ENCODE peak calls at places on chromosome 11, in nine cellular contexts. Y, K, R, V, Z, C, W, D and X are unnamed samples.
A peak's percentile ranks its signal among the peaks of the same experiment; 100 is the strongest.

GRCh38 chr11:16393335-16393734 is 37.0 kb upstream of the SOX6 start:
- DNase-seq in Y (no peak), K (no peak), R (no peak), V (no peak), Z (no peak), C (no peak), W (no peak), D (no peak), X (no peak)

GRCh38 chr11:23679041-23679440 is 817.8 kb upstream of the LUZP2 start:
- DNase-seq in Y (no peak), K (no peak), R (no peak), V (no peak), Z (no peak), C (no peak), W (no peak), D (no peak), X (no peak)

GRCh38 chr11:125401746-125402145 is 94.3 kb downstream of the FEZ1 start:
- DNase-seq in Y (no peak), K (peak; percentile 65), R (peak; percentile 38), V (no peak), Z (no peak), C (peak; percentile 16), W (no peak), D (no peak), X (no peak)

GRCh38 chr11:34464591-34465036 is 25.9 kb downstream of the CAT start:
- DNase-seq in Y (peak; percentile 11), K (peak; percentile 18), R (no peak), V (no peak), Z (no peak), C (no peak), W (no peak), D (no peak), X (no peak)

GRCh38 chr11:113831314-113831713 is 44.1 kb downstream of the USP28 start:
- DNase-seq in Y (no peak), K (no peak), R (no peak), V (no peak), Z (no peak), C (no peak), W (peak; percentile 53), D (no peak), X (no peak)

GRCh38 chr11:63713776-63714175 is 32.5 kb downstream of the RTN3 start:
- DNase-seq in Y (no peak), K (no peak), R (no peak), V (no peak), Z (no peak), C (no peak), W (no peak), D (no peak), X (no peak)

GRCh38 chr11:86673055-86673843 is 833 bp upstream of the ME3 start:
- DNase-seq in Y (no peak), K (no peak), R (no peak), V (no peak), Z (no peak), C (no peak), W (no peak), D (no peak), X (no peak)

GRCh38 chr11:1667906-1668305 is 29.1 kb upstream of the KRTAP5-6 start:
- DNase-seq in Y (no peak), K (no peak), R (peak; percentile 37), V (no peak), Z (no peak), C (no peak), W (no peak), D (no peak), X (no peak)

GRCh38 chr11:83061883-83062282 is 9.8 kb downstream of the RAB30 start:
- DNase-seq in Y (no peak), K (no peak), R (no peak), V (no peak), Z (no peak), C (no peak), W (peak; percentile 92), D (no peak), X (no peak)

GRCh38 chr11:116807601-116808261 is 15.4 kb downstream of the APOA4 start:
- DNase-seq in Y (no peak), K (no peak), R (no peak), V (no peak), Z (no peak), C (no peak), W (no peak), D (no peak), X (no peak)

GRCh38 chr11:95680169-95680929 is 109.2 kb downstream of the FAM76B start:
- DNase-seq in Y (peak; percentile 92), K (peak; percentile 79), R (no peak), V (peak; percentile 12), Z (peak; percentile 69), C (peak; percentile 71), W (peak; percentile 57), D (no peak), X (no peak)

GRCh38 chr11:40713083-40713482 is 746.4 kb downstream of the LRRC4C start:
- DNase-seq in Y (no peak), K (no peak), R (no peak), V (no peak), Z (no peak), C (no peak), W (no peak), D (no peak), X (no peak)

GRCh38 chr11:1301220-1302000 is 8.0 kb downstream of the TOLLIP start:
- DNase-seq in Y (no peak), K (no peak), R (no peak), V (no peak), Z (no peak), C (no peak), W (no peak), D (no peak), X (no peak)

GRCh38 chr11:67302571-67303131 is 679 bp upstream of the SSH3 start:
- DNase-seq in Y (no peak), K (peak; percentile 59), R (peak; percentile 39), V (no peak), Z (peak; percentile 19), C (peak; percentile 64), W (no peak), D (peak; percentile 69), X (no peak)

GRCh38 chr11:67303132-67303988 is at the start of gene SSH3:
- DNase-seq in Y (peak; percentile 33), K (peak; percentile 57), R (peak; percentile 80), V (no peak), Z (no peak), C (peak; percentile 65), W (no peak), D (peak; percentile 90), X (no peak)

GRCh38 chr11:67306769-67307544 is 3.6 kb downstream of the SSH3 start:
- DNase-seq in Y (no peak), K (no peak), R (no peak), V (no peak), Z (no peak), C (no peak), W (no peak), D (peak; percentile 5), X (no peak)

GRCh38 chr11:67303989-67304411 is 670 bp downstream of the SSH3 start:
- DNase-seq in Y (no peak), K (peak; percentile 17), R (peak; percentile 49), V (no peak), Z (no peak), C (no peak), W (no peak), D (peak; percentile 55), X (peak; percentile 27)

GRCh38 chr11:67304511-67305113 is 1.3 kb downstream of the SSH3 start:
- DNase-seq in Y (no peak), K (no peak), R (no peak), V (no peak), Z (no peak), C (no peak), W (no peak), D (peak; percentile 9), X (no peak)
- H3K4me3 ChIP-seq in Y (peak overlapping the region; percentile 72), K (peak overlapping the region; percentile 77), R (peak overlapping the region; percentile 73), V (peak overlapping the region; percentile 64), Z (peak overlapping the region; percentile 77), C (peak overlapping the region; percentile 90), W (no peak overlapping the region), D (peak overlapping the region; percentile 94), X (no peak overlapping the region)

GRCh38 chr11:4699697-4700435 is 2.2 kb upstream of the OR51E2 start:
- DNase-seq in Y (no peak), K (no peak), R (no peak), V (no peak), Z (no peak), C (no peak), W (peak; percentile 74), D (no peak), X (no peak)

GRCh38 chr11:4704790-4705334 is 278 bp downstream of the MMP26 start:
- DNase-seq in Y (no peak), K (no peak), R (no peak), V (no peak), Z (no peak), C (no peak), W (no peak), D (no peak), X (no peak)

GRCh38 chr11:4700436-4700820 is 2.8 kb upstream of the OR51E2 start:
- DNase-seq in Y (no peak), K (no peak), R (no peak), V (no peak), Z (no peak), C (no peak), W (no peak), D (no peak), X (no peak)

DNA sequence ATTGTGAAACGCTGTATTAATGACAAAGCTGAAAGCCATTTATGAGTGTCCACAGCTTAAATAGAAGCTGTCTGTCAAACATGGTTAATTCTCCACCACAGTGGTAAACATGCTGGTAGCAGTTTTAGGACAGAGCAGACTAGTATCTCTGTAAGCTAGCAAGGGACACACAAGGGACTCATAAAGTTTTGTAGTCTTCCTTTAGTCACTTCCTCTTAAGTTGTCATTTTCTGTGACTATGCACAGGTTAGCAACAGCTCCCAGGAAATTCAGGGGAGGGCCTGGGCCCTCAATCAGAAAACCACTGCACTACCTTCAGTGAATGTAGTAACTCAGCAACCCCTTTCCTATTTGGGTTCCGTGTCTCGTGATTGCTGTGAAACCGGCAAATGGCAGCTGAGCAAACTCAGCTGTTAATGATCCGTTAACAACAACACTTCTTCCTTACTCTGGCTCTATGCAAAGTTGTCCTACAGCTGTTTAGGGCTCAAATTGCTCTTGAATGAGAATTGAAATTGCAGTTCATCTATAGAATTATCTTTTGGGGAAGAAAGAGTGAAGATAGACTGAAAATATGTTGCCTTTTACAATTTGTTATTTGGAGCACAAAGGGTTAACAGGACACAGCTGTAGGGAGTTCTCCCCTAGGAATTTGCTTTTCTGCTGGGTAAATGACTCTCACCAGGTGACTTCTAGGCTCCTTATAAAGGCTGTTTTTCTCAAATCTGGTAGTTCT is at the start of gene MMP26:
- DNase-seq in Y (no peak), K (no peak), R (no peak), V (no peak), Z (no peak), C (peak; percentile 5), W (peak; percentile 36), D (no peak), X (no peak)
- H3K4me3 ChIP-seq in Y (no peak within 1 kb of the TSS), K (no peak within 1 kb of the TSS), R (no peak within 1 kb of the TSS), V (no peak within 1 kb of the TSS), Z (no peak within 1 kb of the TSS), C (no peak within 1 kb of the TSS), W (no peak within 1 kb of the TSS), D (no peak within 1 kb of the TSS), X (no peak within 1 kb of the TSS)

GRCh38 chr11:61744181-61744580 is 8.3 kb upstream of the MYRF start:
- DNase-seq in Y (peak; percentile 55), K (no peak), R (no peak), V (no peak), Z (no peak), C (no peak), W (no peak), D (no peak), X (no peak)
- H3K4me3 ChIP-seq in Y (no peak overlapping the region), K (no peak overlapping the region), R (no peak overlapping the region), V (no peak overlapping the region), Z (no peak overlapping the region), C (no peak overlapping the region), W (no peak overlapping the region), D (no peak overlapping the region), X (no peak overlapping the region)

GRCh38 chr11:62649486-62649885 is 3.1 kb upstream of the GANAB start:
- DNase-seq in Y (no peak), K (no peak), R (no peak), V (no peak), Z (no peak), C (no peak), W (no peak), D (no peak), X (no peak)
- H3K4me3 ChIP-seq in Y (no peak overlapping the region), K (no peak overlapping the region), R (no peak overlapping the region), V (no peak overlapping the region), Z (no peak overlapping the region), C (no peak overlapping the region), W (no peak overlapping the region), D (no peak overlapping the region), X (no peak overlapping the region)